ENCODE peak calls at places on chromosomes 3 and 15, in four cellular contexts. W, F, X and T are unnamed samples.

GRCh38 chr3:195727596-195728195 is 6.9 kb downstream of the MUC20 start:
- DNase-seq in X (no peak), W (no peak), F (no peak), T (no peak)

GRCh38 chr3:134007819-134008218 is 21.9 kb downstream of the SLCO2A1 start:
- DNase-seq in F (no peak), W (no peak), X (no peak), T (no peak)

GRCh38 chr3:52650437-52650836 is 35.3 kb downstream of the PBRM1 start:
- DNase-seq in X (no peak), F (peak; percentile 11), W (no peak), T (no peak)

GRCh38 chr15:28901987-28902745 is 16.4 kb downstream of the APBA2 start:
- DNase-seq in F (peak; percentile 64), X (no peak), W (peak; percentile 59), T (peak; percentile 20)

GRCh38 chr3:194265505-194265892 is 85.6 kb downstream of the CPN2 start:
- DNase-seq in X (no peak), F (no peak), W (no peak), T (no peak)

GRCh38 chr3:102180291-102180931 is 254.4 kb upstream of the ZPLD1 start:
- DNase-seq in X (no peak), F (no peak), W (no peak), T (no peak)

GRCh38 chr15:30905821-30906220 is 2.1 kb downstream of the FAN1 start:
- DNase-seq in F (no peak), W (no peak), X (no peak), T (no peak)

GRCh38 chr3:54243262-54243931 is 121.0 kb downstream of the CACNA2D3 start:
- DNase-seq in F (no peak), W (no peak), X (peak; percentile 17), T (no peak)

GRCh38 chr15:52441846-52442245 is 86.8 kb downstream of the MYO5A start:
- DNase-seq in W (no peak), F (no peak), X (no peak), T (no peak)

GRCh38 chr3:41350441-41350840 is 151.1 kb downstream of the CTNNB1 start:
- DNase-seq in W (no peak), F (no peak), X (no peak), T (no peak)

GRCh38 chr15:90046846-90047481 is 45.8 kb downstream of the ZNF710 start:
- DNase-seq in X (no peak), F (no peak), W (no peak), T (no peak)

GRCh38 chr3:71721721-71722157 is 3.5 kb downstream of the EIF4E3 start:
- DNase-seq in F (no peak), X (no peak), W (no peak), T (no peak)
- TF ChIP-seq ELF4 in F (no peak), X (no peak), W (no peak), T (no peak)

GRCh38 chr15:70286110-70286806 is 188.5 kb upstream of the TLE3 start:
- DNase-seq in W (no peak), X (no peak), F (no peak), T (no peak)
- TF ChIP-seq ELF4 in W (no peak), X (no peak), F (no peak), T (no peak)

GRCh38 chr15:95826831-95827230 is 503.7 kb upstream of the NR2F2 start:
- DNase-seq in W (no peak), X (no peak), F (no peak), T (peak; percentile 46)
- TF ChIP-seq ELF4 in W (no peak), X (no peak), F (no peak), T (no peak)

DNA sequence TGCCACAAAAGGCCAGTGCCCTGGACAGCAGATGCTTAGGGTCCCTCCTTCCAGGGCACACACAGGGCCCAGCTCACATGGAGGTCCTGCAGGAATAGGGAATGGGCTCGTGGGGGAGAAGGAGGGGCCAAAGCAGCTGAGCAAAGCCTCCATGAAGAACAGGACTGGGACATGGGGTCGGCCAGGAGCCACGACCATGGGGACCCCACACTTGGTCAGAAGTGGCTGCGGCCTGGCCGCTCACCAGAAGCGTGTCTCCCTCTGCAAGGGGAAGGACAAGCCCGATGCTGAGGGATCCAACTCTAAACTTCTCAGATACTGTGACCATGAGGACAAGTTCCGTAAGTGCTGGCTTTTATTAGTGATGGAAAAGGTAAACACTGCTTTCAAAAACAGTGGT is 15.3 kb downstream of the RBPMS2 start:
- DNase-seq in F (no peak), X (no peak), W (no peak), T (no peak)
- TF ChIP-seq ELF4 in F (no peak), X (no peak), W (no peak), T (no peak)

DNA sequence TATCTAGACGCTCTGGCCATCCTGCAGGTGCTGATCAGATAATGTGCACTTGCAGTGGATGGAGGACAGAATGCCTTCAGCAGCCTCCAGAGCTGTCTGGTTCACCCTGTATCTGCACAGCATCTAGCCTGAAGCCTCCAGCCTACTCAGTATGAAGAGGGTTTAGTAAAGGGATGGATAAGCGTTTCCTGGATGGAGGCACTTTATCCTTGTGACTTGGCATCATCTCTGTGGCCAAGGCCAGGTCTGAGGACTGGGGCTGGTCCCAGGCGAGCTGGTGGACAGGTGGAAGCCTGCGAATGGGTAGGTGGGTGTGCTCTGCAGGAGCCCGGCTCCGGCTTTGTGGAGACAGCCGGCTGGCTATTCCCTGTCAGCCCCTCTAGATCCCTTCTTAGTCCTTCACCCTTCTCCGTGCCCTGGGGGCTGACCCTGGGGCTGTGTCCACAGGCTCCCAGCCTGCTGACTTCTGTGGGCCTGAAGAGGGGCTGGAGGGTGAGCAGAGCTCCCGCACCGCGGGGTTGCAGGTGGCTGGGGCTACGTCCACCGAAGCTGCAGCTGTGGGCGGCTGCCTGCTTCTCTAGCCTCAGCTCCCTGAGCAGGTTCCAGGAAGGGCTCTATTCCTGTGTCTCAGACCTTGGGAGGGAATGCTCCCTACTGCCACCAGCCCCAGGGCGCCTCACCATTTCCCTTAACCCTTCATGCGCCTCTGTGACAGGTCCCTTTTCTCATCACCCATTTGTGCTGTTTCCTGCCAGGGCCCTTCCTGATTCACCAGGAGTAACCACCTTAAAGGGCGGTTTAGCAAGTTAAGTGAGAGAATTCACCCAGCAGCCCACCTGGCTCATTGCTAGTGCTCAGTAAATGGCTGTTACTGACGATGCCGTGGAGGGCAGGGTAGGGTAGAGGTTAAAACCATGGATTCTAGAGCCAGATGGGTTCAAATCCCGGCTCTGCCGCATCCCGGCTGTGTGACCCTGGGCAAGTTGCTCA is 88.1 kb downstream of the WNT7A start:
- DNase-seq in W (no peak), F (no peak), X (no peak), T (no peak)
- TF ChIP-seq ELF4 in W (no peak), F (no peak), X (no peak), T (no peak)

GRCh38 chr3:177838951-177839350 is 641.7 kb upstream of the TBL1XR1 start:
- DNase-seq in W (no peak), F (no peak), X (no peak), T (no peak)
- TF ChIP-seq ELF4 in W (no peak), F (no peak), X (no peak), T (no peak)

GRCh38 chr3:67018789-67019525 is 20.9 kb downstream of the KBTBD8 start:
- DNase-seq in W (no peak), X (no peak), F (no peak), T (no peak)
- TF ChIP-seq ELF4 in W (no peak), X (no peak), F (no peak), T (no peak)